ENCODE peak calls at places on chromosome 6, in six cellular contexts. N is SK-N-SH, W is K562, U is GM12878, P is HepG2, G is H1. D is an unnamed sample.

GRCh38 chr6:144477396-144477795 is 192.3 kb downstream of the UTRN start:
- DNase-seq in N (no peak), W (no peak), U (no peak), P (no peak), G (no peak), D (no peak)

GRCh38 chr6:24100336-24100735 is 25.7 kb upstream of the NRSN1 start:
- DNase-seq in N (no peak), W (no peak), U (no peak), P (no peak), G (no peak), D (no peak)

GRCh38 chr6:42315991-42316378 is 98.3 kb upstream of the MRPS10 start:
- DNase-seq in N (no peak), W (peak; percentile 33), U (no peak), P (peak; percentile 48), G (peak; percentile 34), D (no peak)

GRCh38 chr6:106913676-106914280 is 60.8 kb downstream of the CD24 start:
- DNase-seq in N (no peak), W (no peak), U (peak; percentile 63), P (peak; percentile 64), G (no peak), D (peak; percentile 5)

GRCh38 chr6:14441371-14441781 is 323.8 kb downstream of the CD83 start:
- DNase-seq in N (no peak), W (no peak), U (no peak), P (no peak), G (no peak), D (no peak)

GRCh38 chr6:149235130-149235561 is 82.4 kb upstream of the TAB2 start:
- DNase-seq in N (no peak), W (no peak), U (peak; percentile 69), P (peak; percentile 54), G (no peak), D (no peak)

GRCh38 chr6:37177083-37177949 is 7.4 kb downstream of the PIM1 start:
- DNase-seq in N (no peak), W (peak; percentile 73), U (no peak), P (no peak), G (no peak), D (no peak)

GRCh38 chr6:45690846-45691245 is 313.1 kb upstream of the SUPT3H start:
- DNase-seq in N (no peak), W (no peak), U (no peak), P (no peak), G (no peak), D (no peak)

GRCh38 chr6:26122402-26122792 is 35.2 kb downstream of the HFE start:
- DNase-seq in N (no peak), W (peak; percentile 34), U (no peak), P (peak; percentile 79), G (no peak), D (no peak)

GRCh38 chr6:106056738-106057390 is 29.3 kb upstream of the PRDM1 start:
- DNase-seq in N (no peak), W (no peak), U (no peak), P (no peak), G (no peak), D (no peak)

GRCh38 chr6:4021133-4021861 is 57.6 kb downstream of the FAM217A start:
- DNase-seq in N (peak; percentile 91), W (peak; percentile 88), U (peak; percentile 83), P (peak; percentile 98), G (peak; percentile 78), D (peak; percentile 50)

GRCh38 chr6:2158596-2159271 is 86.7 kb downstream of the GMDS start:
- DNase-seq in N (no peak), W (peak; percentile 75), U (no peak), P (no peak), G (peak; percentile 66), D (no peak)

GRCh38 chr6:76835695-76836094 is 627.6 kb downstream of the HTR1B start:
- DNase-seq in N (no peak), W (no peak), U (no peak), P (no peak), G (no peak), D (no peak)

GRCh38 chr6:35596448-35597442 is 84.0 kb upstream of the TULP1 start:
- DNase-seq in N (no peak), W (no peak), U (no peak), P (no peak), G (no peak), D (no peak)

GRCh38 chr6:83055366-83055964 is 10.2 kb downstream of the UBE3D start:
- DNase-seq in N (peak; percentile 62), W (peak; percentile 67), U (no peak), P (peak; percentile 31), G (no peak), D (no peak)

GRCh38 chr6:6711832-6712231 is 123.3 kb downstream of the LY86 start:
- DNase-seq in N (no peak), W (peak; percentile 32), U (peak; percentile 39), P (no peak), G (no peak), D (no peak)

DNA sequence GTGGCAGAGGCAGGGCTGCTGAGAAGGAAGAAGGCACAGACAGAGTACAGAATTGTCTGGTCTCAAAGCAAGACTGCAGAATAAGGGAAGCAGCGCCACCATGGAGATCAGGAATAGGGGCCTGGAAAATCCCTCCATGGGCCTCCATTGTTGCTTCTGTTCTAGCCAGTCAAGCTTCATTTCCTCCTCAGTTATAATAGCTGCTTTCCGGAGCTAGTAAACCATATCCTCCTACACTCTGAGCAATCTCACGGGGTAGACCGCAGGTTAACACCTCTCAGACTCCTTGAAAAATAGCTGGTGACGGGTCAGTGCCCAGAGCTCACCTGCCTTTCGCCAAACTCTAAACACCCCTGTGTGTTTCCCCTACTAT is 570 bp upstream of the HLA-DMB start:
- DNase-seq in N (no peak), W (no peak), U (peak; percentile 95), P (no peak), G (no peak), D (no peak)
- TF ChIP-seq TAF1 in N (no peak), W (no peak), U (peak; percentile 48), P (no peak), G (no peak), D (no peak)

GRCh38 chr6:146364816-146365594 is 178.6 kb upstream of the RAB32 start:
- DNase-seq in N (no peak), W (no peak), U (no peak), P (no peak), G (no peak), D (no peak)
- TF ChIP-seq TAF1 in N (no peak), W (no peak), U (no peak), P (no peak), G (no peak), D (no peak)

GRCh38 chr6:131982740-131983259 is 31.6 kb upstream of the CCN2 start:
- DNase-seq in N (no peak), W (no peak), U (no peak), P (no peak), G (no peak), D (no peak)
- TF ChIP-seq TAF1 in N (no peak), W (no peak), U (no peak), P (no peak), G (no peak), D (no peak)

GRCh38 chr6:537114-537513 is 119.8 kb downstream of the HUS1B start:
- DNase-seq in N (no peak), W (no peak), U (no peak), P (no peak), G (no peak), D (no peak)
- TF ChIP-seq TAF1 in N (no peak), W (no peak), U (no peak), P (no peak), G (no peak), D (no peak)

GRCh38 chr6:129635396-129636164 is 74.4 kb downstream of the ARHGAP18 start:
- DNase-seq in N (no peak), W (no peak), U (no peak), P (no peak), G (no peak), D (no peak)
- TF ChIP-seq TAF1 in N (no peak), W (no peak), U (no peak), P (no peak), G (no peak), D (no peak)

GRCh38 chr6:29517245-29517644 is 29.5 kb upstream of the MAS1L start:
- DNase-seq in N (no peak), W (no peak), U (no peak), P (no peak), G (no peak), D (no peak)

GRCh38 chr6:29517728-29518440 is 30.1 kb upstream of the MAS1L start:
- DNase-seq in N (no peak), W (no peak), U (no peak), P (no peak), G (no peak), D (no peak)

GRCh38 chr6:29519291-29520010 is 31.7 kb upstream of the MAS1L start:
- DNase-seq in N (no peak), W (no peak), U (no peak), P (no peak), G (no peak), D (no peak)

GRCh38 chr6:29520232-29520631 is 32.5 kb upstream of the MAS1L start:
- DNase-seq in N (no peak), W (no peak), U (no peak), P (no peak), G (no peak), D (no peak)

DNA sequence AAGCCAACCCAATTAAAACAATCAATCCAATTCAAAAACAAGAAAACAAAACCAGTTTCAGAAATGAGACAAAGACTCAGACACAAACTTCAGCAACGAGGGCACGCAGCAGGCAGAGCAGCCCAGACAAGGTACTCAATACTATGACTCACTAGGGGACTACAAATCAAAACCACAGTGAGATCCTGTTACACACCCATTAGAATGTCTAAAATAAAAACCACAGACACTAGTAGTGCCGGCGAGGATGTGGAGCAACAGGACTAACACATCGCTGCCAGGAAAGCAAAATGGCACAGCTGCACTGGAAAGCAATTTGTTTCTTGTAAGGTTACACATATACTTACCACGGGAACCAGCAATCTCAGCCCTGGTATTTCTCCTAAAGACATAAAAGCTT is 28.4 kb upstream of the MAS1L start:
- DNase-seq in N (no peak), W (no peak), U (no peak), P (no peak), G (no peak), D (no peak)
- TF ChIP-seq TAF1 in N (no peak), W (no peak), U (no peak), P (no peak), G (no peak), D (no peak)

DNA sequence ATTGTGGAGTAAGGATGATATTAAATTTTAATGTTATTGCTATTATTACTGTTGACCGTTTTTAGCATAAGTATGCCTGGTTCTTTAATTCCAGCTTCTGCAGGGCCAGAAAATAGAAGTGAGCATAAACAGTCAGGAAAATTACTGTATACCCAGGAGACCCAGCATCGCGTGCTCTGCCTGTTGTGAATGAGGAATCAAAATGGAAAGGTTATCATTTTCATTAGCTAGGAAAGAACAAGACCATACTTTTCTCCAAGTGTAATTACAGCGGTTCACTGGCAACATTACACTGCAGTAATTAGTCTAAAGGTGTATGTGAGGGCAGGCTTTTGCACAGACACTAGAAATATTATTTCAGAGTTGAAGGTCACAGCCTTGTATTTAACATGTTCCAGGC is 403.8 kb upstream of the SOX4 start:
- DNase-seq in N (no peak), W (no peak), U (no peak), P (no peak), G (no peak), D (no peak)
- TF ChIP-seq TAF1 in N (no peak), W (no peak), U (no peak), P (no peak), G (no peak), D (no peak)

DNA sequence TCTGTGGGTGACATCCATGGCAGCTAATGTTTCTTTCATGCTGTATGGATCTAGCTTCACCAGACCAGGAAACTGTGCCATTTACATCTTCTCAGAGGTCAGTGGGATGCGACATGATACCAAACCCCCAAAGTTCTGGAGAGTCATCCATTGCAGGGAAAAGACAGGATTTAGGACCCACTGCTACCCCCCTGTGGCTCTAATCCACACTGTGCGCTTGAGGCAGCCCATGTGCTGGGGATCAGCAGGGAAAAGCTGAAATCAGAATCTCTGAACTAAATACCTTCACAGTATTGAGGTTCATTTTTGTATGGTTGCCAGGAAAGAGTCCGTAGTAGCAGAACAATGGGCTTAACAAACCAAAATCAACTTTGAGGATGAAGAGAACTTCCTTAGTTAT is 164.4 kb downstream of the TMEM242 start:
- DNase-seq in N (no peak), W (no peak), U (no peak), P (no peak), G (no peak), D (no peak)
- TF ChIP-seq TAF1 in N (no peak), W (no peak), U (no peak), P (no peak), G (no peak), D (no peak)